ENCODE peak calls at places on chromosomes 11 and 22, in eight cellular contexts. V, S, T, P, Q, O, B and D are unnamed samples.

GRCh38 chr11:45543808-45544422 is 121.5 kb downstream of the CHST1 start:
- DNase-seq in V (peak), S (no peak), T (peak), P (no peak), Q (peak), O (no peak), B (no peak), D (peak)

GRCh38 chr11:9691865-9692264 is 28.0 kb downstream of the SWAP70 start:
- DNase-seq in V (peak), S (no peak), T (peak), P (no peak), Q (no peak), O (no peak), B (no peak), D (peak)

GRCh38 chr11:125079151-125079877 is 16.2 kb downstream of the SLC37A2 start:
- DNase-seq in V (no peak), S (peak), T (no peak), P (no peak), Q (no peak), O (no peak), B (peak), D (no peak)

GRCh38 chr22:24427500-24428164 is at the start of gene ADORA2A:
- DNase-seq in V (no peak), S (no peak), T (peak), P (no peak), Q (peak), O (no peak), B (no peak), D (peak)

GRCh38 chr11:71451596-71452353 is 1.2 kb upstream of the NADSYN1 start:
- DNase-seq in V (no peak), S (no peak), T (peak), P (no peak), Q (no peak), O (peak), B (no peak), D (no peak)

GRCh38 chr22:49880281-49880680 is 26.6 kb downstream of the ZBED4 start:
- DNase-seq in V (no peak), S (no peak), T (no peak), P (no peak), Q (peak), O (no peak), B (peak), D (no peak)

GRCh38 chr11:83349371-83349770 is 63.2 kb upstream of the CCDC90B start:
- DNase-seq in V (no peak), S (peak), T (no peak), P (no peak), Q (no peak), O (peak), B (no peak), D (no peak)

GRCh38 chr22:41367039-41367679 is 14.6 kb upstream of the TEF start:
- DNase-seq in V (peak), S (peak), T (peak), P (peak), Q (no peak), O (peak), B (peak), D (no peak)

GRCh38 chr11:30522825-30523224 is 63.3 kb downstream of the MPPED2 start:
- DNase-seq in V (no peak), S (no peak), T (no peak), P (no peak), Q (no peak), O (no peak), B (no peak), D (no peak)

GRCh38 chr22:43743929-43744643 is 68.0 kb downstream of the EFCAB6 start:
- DNase-seq in V (no peak), S (no peak), T (no peak), P (no peak), Q (no peak), O (no peak), B (no peak), D (no peak)

GRCh38 chr11:111633756-111634362 is 31.6 kb downstream of the SIK2 start:
- DNase-seq in V (peak), S (no peak), T (no peak), P (no peak), Q (no peak), O (peak), B (no peak), D (no peak)

GRCh38 chr11:134636071-134636470 is 224.0 kb upstream of the B3GAT1 start:
- DNase-seq in V (no peak), S (no peak), T (no peak), P (no peak), Q (no peak), O (no peak), B (no peak), D (no peak)

GRCh38 chr22:19449422-19449767 is 1.9 kb upstream of the C22orf39 start:
- DNase-seq in V (no peak), S (no peak), T (no peak), P (no peak), Q (no peak), O (no peak), B (no peak), D (no peak)

GRCh38 chr11:132024587-132025295 is 654.3 kb downstream of the NTM start:
- DNase-seq in V (peak), S (no peak), T (no peak), P (no peak), Q (peak), O (no peak), B (no peak), D (no peak)

GRCh38 chr22:26430600-26430999 is 1.5 kb downstream of the ASPHD2 start:
- DNase-seq in V (no peak), S (no peak), T (no peak), P (no peak), Q (peak), O (peak), B (no peak), D (peak)

GRCh38 chr11:75536786-75537629 is 11.3 kb upstream of the GDPD5 start:
- DNase-seq in V (peak), S (no peak), T (peak), P (no peak), Q (peak), O (no peak), B (no peak), D (peak)

GRCh38 chr11:68297812-68298658 is 14.4 kb upstream of the LRP5 start:
- DNase-seq in V (peak), S (peak), T (peak), P (peak), Q (peak), O (peak), B (peak), D (peak)

GRCh38 chr11:111460340-111460739 is 51.8 kb downstream of the BTG4 start:
- DNase-seq in V (no peak), S (no peak), T (no peak), P (no peak), Q (no peak), O (no peak), B (no peak), D (no peak)

GRCh38 chr22:28810839-28811491 is 10.6 kb upstream of the XBP1 start:
- DNase-seq in V (no peak), S (peak), T (no peak), P (no peak), Q (no peak), O (no peak), B (no peak), D (no peak)

GRCh38 chr11:124898711-124899110 is 1.0 kb upstream of the ROBO4 start:
- DNase-seq in V (peak), S (peak), T (no peak), P (no peak), Q (no peak), O (peak), B (no peak), D (no peak)

GRCh38 chr22:20116951-20117645 is at the start of gene TRMT2A:
- DNase-seq in V (peak), S (peak), T (peak), P (peak), Q (peak), O (peak), B (peak), D (peak)

GRCh38 chr22:30315962-30316576 is 10.7 kb downstream of the TBC1D10A start:
- DNase-seq in V (no peak), S (no peak), T (no peak), P (no peak), Q (no peak), O (no peak), B (no peak), D (no peak)